ENCODE peak calls at places on chromosomes 4 and X, in four cellular contexts. I, H, D and F are unnamed samples.

GRCh38 chr4:140237616-140238352 is 83.8 kb upstream of the MAML3 start:
- DNase-seq in I (peak; percentile 88), H (no peak), D (no peak), F (peak; percentile 68)

GRCh38 chr4:176052744-176053143 is 12.9 kb upstream of the WDR17 start:
- DNase-seq in I (no peak), H (no peak), D (peak; percentile 35), F (no peak)

GRCh38 chr4:119205690-119206089 is 6.8 kb upstream of the USP53 start:
- DNase-seq in I (no peak), H (no peak), D (no peak), F (no peak)

GRCh38 chr4:141697116-141697515 is 60.7 kb downstream of the IL15 start:
- DNase-seq in I (no peak), H (no peak), D (no peak), F (no peak)

GRCh38 chr4:139675156-139675555 is 9.5 kb downstream of the MGST2 start:
- DNase-seq in I (no peak), H (no peak), D (no peak), F (no peak)

GRCh38 chr4:41204400-41204978 is 9.9 kb downstream of the APBB2 start:
- DNase-seq in I (no peak), H (no peak), D (no peak), F (no peak)

GRCh38 chr4:85734446-85734845 is 259.5 kb downstream of the ARHGAP24 start:
- DNase-seq in I (no peak), H (no peak), D (no peak), F (no peak)

GRCh38 chr4:169540774-169541173 is 71.6 kb downstream of the NEK1 start:
- DNase-seq in I (no peak), H (no peak), D (no peak), F (no peak)

GRCh38 chrX:115960440-115961084 is 210.0 kb upstream of the AGTR2 start:
- DNase-seq in I (no peak), H (no peak), D (no peak), F (no peak)

GRCh38 chr4:99276454-99276853 is 14.3 kb downstream of the ADH1A start:
- DNase-seq in I (no peak), H (no peak), D (no peak), F (no peak)

DNA sequence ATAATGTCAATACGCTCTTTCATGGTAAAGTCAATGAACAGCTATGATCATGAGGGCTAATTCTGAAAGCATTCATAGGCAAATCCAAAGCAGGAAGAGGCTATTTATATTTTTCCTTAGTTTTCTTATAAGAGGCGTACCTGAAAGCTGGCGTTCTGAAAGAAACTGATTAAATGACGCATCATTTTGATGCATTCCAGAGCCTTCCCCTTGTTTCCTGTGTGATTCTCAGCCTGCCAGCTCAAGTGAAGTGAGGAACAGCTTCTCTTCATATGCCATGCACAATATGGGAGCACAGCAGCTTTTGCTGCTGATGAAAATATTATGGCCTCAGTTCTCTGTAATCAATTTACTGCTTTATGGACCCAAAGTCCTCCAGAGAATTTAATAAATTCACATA is 110.6 kb downstream of the GPAT3 start:
- DNase-seq in I (no peak), H (no peak), D (no peak), F (no peak)
- TF ChIP-seq USF1 in I (no peak), H (no peak), D (no peak), F (no peak)

DNA sequence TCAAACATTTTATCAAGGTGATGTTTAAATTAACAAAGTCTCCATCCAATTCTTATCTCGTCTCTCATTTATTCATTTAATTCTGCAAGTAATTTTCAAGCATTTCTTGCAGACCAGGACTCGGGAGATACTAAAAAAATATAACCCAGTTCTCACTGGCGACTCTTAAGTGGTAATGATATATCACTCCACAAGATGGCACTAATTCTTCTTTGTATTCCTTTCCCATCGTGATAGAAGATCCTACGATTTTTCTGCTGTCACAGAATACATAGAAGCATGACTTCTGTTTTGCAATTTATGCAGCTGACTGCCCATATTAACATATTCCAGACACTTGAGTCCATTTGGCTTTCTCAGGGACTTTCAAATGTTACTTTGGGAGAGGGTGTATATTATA is 64.0 kb upstream of the FGF13 start:
- DNase-seq in I (peak; percentile 30), H (peak; percentile 27), D (no peak), F (no peak)
- TF ChIP-seq USF1 in I (no peak), H (no peak), D (no peak), F (no peak)

GRCh38 chr4:38534344-38534743 is 129.7 kb upstream of the KLF3 start:
- DNase-seq in I (no peak), H (no peak), D (no peak), F (no peak)

GRCh38 chr4:38530486-38530885 is 133.5 kb upstream of the KLF3 start:
- DNase-seq in I (no peak), H (no peak), D (no peak), F (no peak)

GRCh38 chr4:38533024-38533556 is 130.9 kb upstream of the KLF3 start:
- DNase-seq in I (no peak), H (no peak), D (no peak), F (no peak)

GRCh38 chr4:38529189-38530115 is 134.5 kb upstream of the KLF3 start:
- DNase-seq in I (no peak), H (peak; percentile 83), D (peak; percentile 35), F (no peak)

DNA sequence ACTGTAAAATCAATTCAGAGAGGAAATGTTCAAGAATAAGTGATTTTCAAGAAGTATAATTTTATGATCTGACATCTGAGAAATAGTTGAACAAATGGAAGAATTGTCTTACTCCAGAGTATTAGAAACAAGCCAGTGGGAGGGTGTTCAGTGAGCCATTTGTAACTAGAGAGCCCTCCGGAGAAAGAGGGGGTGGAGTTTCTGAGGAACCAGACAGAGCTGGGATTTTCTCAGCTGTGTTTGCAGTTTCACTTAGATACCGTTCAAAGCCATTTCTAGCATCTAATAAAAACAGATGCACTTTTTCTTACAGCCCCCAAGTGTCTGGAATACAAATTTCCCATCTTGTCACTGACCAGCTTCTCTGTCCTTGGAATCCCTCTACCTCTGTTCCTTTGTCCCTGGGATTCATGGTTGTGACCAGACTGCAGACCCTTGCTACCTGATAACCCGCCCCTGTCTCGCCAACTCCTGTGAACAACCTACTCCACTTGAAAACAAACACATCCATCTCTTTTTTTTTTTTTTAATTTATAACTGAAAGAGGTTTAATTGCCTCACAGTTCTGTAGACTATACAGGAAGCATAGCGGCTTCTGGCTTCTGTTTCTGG is 132.8 kb upstream of the KLF3 start:
- DNase-seq in I (peak; percentile 7), H (no peak), D (no peak), F (no peak)
- TF ChIP-seq USF1 in I (no peak), H (no peak), D (no peak), F (no peak)

DNA sequence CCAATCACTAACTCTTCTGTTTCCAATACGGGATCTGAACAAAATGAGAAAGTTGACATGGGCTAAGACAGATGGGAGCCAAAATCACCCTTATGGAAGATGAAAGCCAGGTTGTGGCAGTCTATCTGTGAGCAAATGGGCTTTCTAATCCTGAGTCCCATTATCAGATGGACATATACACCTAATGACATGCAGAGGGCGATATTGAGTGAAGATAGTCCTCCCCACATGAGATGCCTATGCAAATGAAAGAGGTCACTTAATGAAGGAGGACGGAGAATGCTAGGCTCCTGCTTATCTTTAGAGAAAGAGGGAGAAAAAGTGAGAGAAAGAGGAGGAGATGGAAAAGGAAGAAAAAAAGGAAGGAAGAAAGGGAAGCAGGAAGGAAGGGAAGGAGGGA is 547.5 kb downstream of the NLGN4X start:
- DNase-seq in I (peak; percentile 22), H (no peak), D (no peak), F (no peak)
- TF ChIP-seq USF1 in I (no peak), H (no peak), D (no peak), F (no peak)

DNA sequence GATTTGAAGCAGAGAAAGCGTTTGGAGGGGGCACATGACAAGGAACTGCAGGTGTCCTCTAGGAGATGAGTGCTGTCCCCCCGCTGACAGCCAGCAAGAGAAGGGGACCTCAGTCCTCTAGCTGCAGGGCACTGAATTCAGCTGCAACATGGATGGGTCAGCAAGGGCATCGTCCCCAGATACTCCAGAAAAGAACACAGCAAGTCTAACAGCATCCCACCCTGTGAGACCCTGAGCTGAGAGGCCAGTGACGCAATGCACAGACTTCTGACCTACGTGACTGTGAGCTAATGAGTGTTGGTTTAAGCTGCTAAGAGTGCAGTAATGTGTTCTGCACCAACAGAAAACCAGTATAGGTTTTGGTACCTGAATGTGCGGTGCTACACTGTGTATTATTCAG is 11.6 kb upstream of the CENPVL2 start:
- DNase-seq in I (no peak), H (no peak), D (no peak), F (no peak)
- TF ChIP-seq USF1 in I (no peak), H (no peak), D (no peak), F (no peak)